ENCODE peak calls at places on chromosomes 16 and 17, in eight cellular contexts. X, U, Z, D, C, M, R and W are unnamed samples.

GRCh38 chr17:18854956-18855355 is 3.0 kb upstream of the PRPSAP2 start:
- DNase-seq in X (no peak), U (no peak), Z (no peak), D (no peak), C (no peak), M (no peak), R (no peak), W (no peak)

GRCh38 chr16:1126577-1126976 is 26.3 kb upstream of the CACNA1H start:
- DNase-seq in X (no peak), U (no peak), Z (no peak), D (no peak), C (no peak), M (no peak), R (no peak), W (no peak)

GRCh38 chr16:70696952-70697600 is 11.2 kb upstream of the MTSS2 start:
- DNase-seq in X (peak), U (no peak), Z (no peak), D (no peak), C (no peak), M (no peak), R (no peak), W (no peak)

GRCh38 chr17:71842991-71843390 is 277.8 kb upstream of the SOX9 start:
- DNase-seq in X (no peak), U (no peak), Z (no peak), D (no peak), C (no peak), M (no peak), R (no peak), W (no peak)

GRCh38 chr16:11152205-11152604 is 103.8 kb downstream of the SOCS1 start:
- DNase-seq in X (peak), U (no peak), Z (no peak), D (no peak), C (no peak), M (no peak), R (no peak), W (no peak)

GRCh38 chr16:49592507-49593422 is 219.2 kb downstream of the C16orf78 start:
- DNase-seq in X (no peak), U (peak), Z (peak), D (peak), C (peak), M (peak), R (peak), W (no peak)

GRCh38 chr17:19306160-19307111 is 56.1 kb downstream of the B9D1 start:
- DNase-seq in X (peak), U (no peak), Z (no peak), D (no peak), C (peak), M (no peak), R (no peak), W (no peak)

GRCh38 chr16:931651-932500 is 38.9 kb downstream of the LMF1 start:
- DNase-seq in X (no peak), U (no peak), Z (no peak), D (no peak), C (no peak), M (no peak), R (no peak), W (no peak)

GRCh38 chr17:6427284-6427781 is 7.6 kb downstream of the AIPL1 start:
- DNase-seq in X (no peak), U (no peak), Z (no peak), D (peak), C (no peak), M (peak), R (no peak), W (no peak)

GRCh38 chr17:40778466-40778865 is 3.9 kb downstream of the KRT27 start:
- DNase-seq in X (no peak), U (no peak), Z (no peak), D (no peak), C (no peak), M (no peak), R (no peak), W (no peak)

GRCh38 chr17:14359251-14359939 is 58.5 kb downstream of the HS3ST3B1 start:
- DNase-seq in X (no peak), U (no peak), Z (no peak), D (no peak), C (peak), M (no peak), R (no peak), W (no peak)

GRCh38 chr17:66357037-66357436 is 54.6 kb downstream of the PRKCA start:
- DNase-seq in X (no peak), U (no peak), Z (no peak), D (no peak), C (no peak), M (peak), R (no peak), W (no peak)

GRCh38 chr16:57646388-57647039 is 18.1 kb downstream of the ADGRG1 start:
- DNase-seq in X (no peak), U (no peak), Z (no peak), D (no peak), C (no peak), M (no peak), R (peak), W (no peak)

GRCh38 chr16:30494028-30494427 is 21.5 kb downstream of the ITGAL start:
- DNase-seq in X (no peak), U (no peak), Z (no peak), D (no peak), C (no peak), M (no peak), R (no peak), W (no peak)

GRCh38 chr16:1961651-1962067 is 2.3 kb downstream of the NDUFB10 start:
- DNase-seq in X (no peak), U (no peak), Z (no peak), D (no peak), C (peak), M (no peak), R (no peak), W (no peak)

GRCh38 chr17:28828294-28829040 is 14.1 kb downstream of the FAM222B start:
- DNase-seq in X (no peak), U (no peak), Z (no peak), D (no peak), C (no peak), M (peak), R (no peak), W (no peak)

GRCh38 chr17:40436631-40437030 is 6.6 kb upstream of the IGFBP4 start:
- DNase-seq in X (no peak), U (no peak), Z (no peak), D (no peak), C (no peak), M (no peak), R (no peak), W (no peak)

GRCh38 chr17:44911133-44912001 is 3.9 kb downstream of the GFAP start:
- DNase-seq in X (peak), U (peak), Z (peak), D (peak), C (peak), M (peak), R (peak), W (peak)

GRCh38 chr16:2027024-2028010 is 615 bp downstream of the NHERF2 start:
- DNase-seq in X (no peak), U (no peak), Z (no peak), D (peak), C (peak), M (no peak), R (peak), W (no peak)

GRCh38 chr17:50114849-50115357 is 15.1 kb downstream of the SAMD14 start:
- DNase-seq in X (peak), U (peak), Z (peak), D (peak), C (peak), M (peak), R (peak), W (peak)

GRCh38 chr17:16378631-16379282 is 2.1 kb upstream of the UBB start:
- DNase-seq in X (peak), U (no peak), Z (no peak), D (no peak), C (no peak), M (no peak), R (no peak), W (peak)

GRCh38 chr17:2087597-2088211 is 32.8 kb downstream of the HIC1 start:
- DNase-seq in X (peak), U (no peak), Z (no peak), D (peak), C (peak), M (no peak), R (peak), W (peak)

GRCh38 chr16:30896203-30896889 is at the start of gene CTF1:
- DNase-seq in X (peak), U (peak), Z (peak), D (peak), C (no peak), M (peak), R (peak), W (peak)

GRCh38 chr16:10957771-10958486 is 13.6 kb downstream of the CLEC16A start:
- DNase-seq in X (peak), U (no peak), Z (no peak), D (no peak), C (no peak), M (no peak), R (peak), W (no peak)

GRCh38 chr17:64599187-64599676 is 62.9 kb downstream of the SMURF2 start:
- DNase-seq in X (no peak), U (no peak), Z (no peak), D (no peak), C (peak), M (peak), R (no peak), W (no peak)

GRCh38 chr17:65554568-65555223 is 6.8 kb downstream of the AXIN2 start:
- DNase-seq in X (no peak), U (no peak), Z (peak), D (peak), C (no peak), M (peak), R (no peak), W (peak)

GRCh38 chr16:9738690-9739089 is 443.5 kb downstream of the GRIN2A start:
- DNase-seq in X (no peak), U (no peak), Z (no peak), D (no peak), C (no peak), M (no peak), R (no peak), W (no peak)

DNA sequence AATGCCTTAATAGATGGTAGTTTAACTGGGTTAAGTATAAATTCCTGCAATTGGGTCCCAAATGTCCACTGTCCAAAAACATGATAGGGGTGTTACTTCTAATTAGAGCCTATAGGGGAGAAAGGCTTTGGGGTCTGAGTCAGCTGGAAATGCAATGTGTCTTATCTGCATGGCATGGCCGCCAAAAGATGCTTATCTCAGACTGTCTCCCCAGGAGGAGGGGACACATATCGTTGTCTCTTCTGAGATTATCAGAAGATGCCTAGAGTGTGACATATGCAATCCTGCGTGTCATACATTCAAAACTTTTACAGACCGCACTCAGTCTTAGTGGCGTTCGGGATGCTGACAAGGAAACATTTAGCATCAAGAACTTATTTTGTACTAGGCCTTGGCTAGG is 442.9 kb downstream of the GRIN2A start:
- DNase-seq in X (no peak), U (no peak), Z (no peak), D (no peak), C (no peak), M (no peak), R (no peak), W (no peak)
- H3K4me3 ChIP-seq in X (no peak), U (no peak), Z (no peak), D (no peak), C (no peak), M (no peak), R (no peak), W (no peak)

GRCh38 chr16:9053006-9053601 is 38.3 kb upstream of the HAPSTR1 start:
- DNase-seq in X (peak), U (peak), Z (peak), D (peak), C (peak), M (peak), R (peak), W (peak)
- TF ChIP-seq CTCF in X (no peak), U (no peak), Z (no peak), D (no peak), C (no peak), M (no peak), R (no peak), W (no peak)

GRCh38 chr16:3608069-3608468 is 3.3 kb downstream of the SLX4 start:
- DNase-seq in X (no peak), U (no peak), Z (no peak), D (no peak), C (no peak), M (no peak), R (no peak), W (no peak)

GRCh38 chr16:3607161-3607560 is 4.2 kb downstream of the SLX4 start:
- DNase-seq in X (no peak), U (no peak), Z (no peak), D (no peak), C (peak), M (no peak), R (no peak), W (no peak)

GRCh38 chr16:3609895-3610697 is 1.3 kb downstream of the SLX4 start:
- DNase-seq in X (no peak), U (no peak), Z (no peak), D (no peak), C (peak), M (no peak), R (no peak), W (no peak)

GRCh38 chr16:3606441-3606840 is 5.0 kb downstream of the SLX4 start:
- DNase-seq in X (no peak), U (no peak), Z (no peak), D (no peak), C (no peak), M (no peak), R (no peak), W (no peak)

GRCh38 chr16:3607634-3608033 is 3.8 kb downstream of the SLX4 start:
- DNase-seq in X (no peak), U (no peak), Z (no peak), D (no peak), C (no peak), M (no peak), R (no peak), W (no peak)
- H3K4me3 ChIP-seq in X (no peak), U (no peak), Z (no peak), D (no peak), C (peak), M (no peak), R (no peak), W (no peak)

DNA sequence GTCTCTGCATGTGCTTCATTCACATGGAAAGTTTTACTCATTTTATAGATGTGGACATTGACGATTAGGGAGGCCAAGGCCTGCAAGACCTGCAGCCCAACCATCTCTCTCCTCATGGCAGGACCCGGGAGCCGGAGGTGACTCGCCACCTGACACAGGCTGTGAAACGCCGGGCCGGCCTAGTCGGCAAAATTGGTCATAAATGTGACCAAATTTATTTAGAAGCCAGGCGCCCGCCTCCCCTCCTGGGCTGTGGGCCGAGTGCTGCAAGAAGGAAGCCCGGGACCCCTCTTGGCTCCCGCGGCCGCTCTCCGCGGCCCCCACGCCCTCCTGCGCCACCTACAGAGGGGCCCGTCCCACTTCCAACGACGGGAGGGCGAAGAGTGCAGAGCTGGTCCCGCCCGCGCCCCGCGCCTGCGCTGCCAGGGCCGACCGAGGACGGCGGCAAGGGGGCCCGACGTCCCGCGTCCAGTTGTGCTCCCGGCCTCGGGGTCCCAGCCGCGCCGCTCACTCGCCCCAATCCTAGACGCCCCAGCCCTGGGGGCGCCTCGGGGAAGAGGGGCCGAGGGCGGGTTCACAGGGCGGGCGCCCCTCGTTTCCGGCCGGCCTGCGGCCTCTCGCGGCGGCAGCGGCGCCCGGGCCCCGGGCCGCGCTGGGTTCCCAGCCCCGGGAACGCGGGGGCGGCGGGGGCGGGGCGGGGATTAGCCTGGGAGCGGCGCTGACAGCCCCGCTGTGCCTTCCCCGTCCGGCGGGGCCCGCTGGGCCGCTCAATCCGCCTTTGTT is 47.5 kb downstream of the WNT3 start:
- DNase-seq in X (peak), U (no peak), Z (peak), D (no peak), C (peak), M (peak), R (peak), W (peak)
- TF ChIP-seq CTCF in X (peak), U (no peak), Z (no peak), D (no peak), C (peak), M (no peak), R (no peak), W (no peak)

DNA sequence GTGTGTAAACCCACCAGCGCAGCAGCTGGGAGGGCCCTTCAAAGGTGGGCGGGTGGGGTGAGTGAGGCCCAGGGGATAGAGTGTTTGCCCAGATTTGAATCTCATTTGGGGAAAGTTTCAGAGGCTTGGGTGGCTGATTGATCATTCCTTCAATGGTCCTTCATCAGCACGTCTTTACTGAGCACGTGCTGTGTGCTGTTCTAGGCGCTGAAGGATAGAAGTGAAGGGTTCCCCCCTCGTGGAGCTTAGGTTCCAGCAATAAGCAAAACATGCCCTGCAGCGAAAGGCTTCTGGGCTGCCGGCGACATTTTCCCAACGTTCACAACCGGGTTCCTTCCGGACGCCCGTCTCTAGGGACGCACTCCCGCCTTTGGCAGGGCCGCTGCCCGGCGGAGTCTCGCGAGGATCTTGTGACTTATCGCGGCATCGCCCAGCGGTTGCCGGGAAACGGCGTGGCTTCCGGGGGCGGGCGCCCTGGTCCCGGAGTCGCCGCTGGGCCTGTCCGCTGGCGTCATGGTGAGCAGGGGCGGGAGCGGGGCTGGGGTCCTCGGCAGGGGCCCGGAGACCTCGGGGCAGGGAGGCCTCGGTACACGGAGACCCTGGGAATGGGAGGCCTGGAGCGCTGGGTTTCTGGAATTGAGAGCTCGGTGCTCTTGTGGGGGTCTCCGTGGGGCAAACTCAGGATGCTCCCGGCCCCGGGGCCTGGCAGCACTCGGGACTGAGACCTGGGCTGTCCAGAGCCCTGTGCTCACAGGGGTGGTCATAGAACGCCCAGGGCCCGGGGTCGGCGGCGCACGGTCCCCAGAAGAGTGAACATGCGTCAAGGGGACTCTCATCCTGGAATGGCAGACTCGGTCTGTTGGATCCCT is 3.2 kb upstream of the DBNDD1 start:
- DNase-seq in X (peak), U (peak), Z (no peak), D (peak), C (peak), M (peak), R (peak), W (peak)
- H3K4me3 ChIP-seq in X (peak), U (peak), Z (no peak), D (peak), C (peak), M (peak), R (peak), W (peak)

DNA sequence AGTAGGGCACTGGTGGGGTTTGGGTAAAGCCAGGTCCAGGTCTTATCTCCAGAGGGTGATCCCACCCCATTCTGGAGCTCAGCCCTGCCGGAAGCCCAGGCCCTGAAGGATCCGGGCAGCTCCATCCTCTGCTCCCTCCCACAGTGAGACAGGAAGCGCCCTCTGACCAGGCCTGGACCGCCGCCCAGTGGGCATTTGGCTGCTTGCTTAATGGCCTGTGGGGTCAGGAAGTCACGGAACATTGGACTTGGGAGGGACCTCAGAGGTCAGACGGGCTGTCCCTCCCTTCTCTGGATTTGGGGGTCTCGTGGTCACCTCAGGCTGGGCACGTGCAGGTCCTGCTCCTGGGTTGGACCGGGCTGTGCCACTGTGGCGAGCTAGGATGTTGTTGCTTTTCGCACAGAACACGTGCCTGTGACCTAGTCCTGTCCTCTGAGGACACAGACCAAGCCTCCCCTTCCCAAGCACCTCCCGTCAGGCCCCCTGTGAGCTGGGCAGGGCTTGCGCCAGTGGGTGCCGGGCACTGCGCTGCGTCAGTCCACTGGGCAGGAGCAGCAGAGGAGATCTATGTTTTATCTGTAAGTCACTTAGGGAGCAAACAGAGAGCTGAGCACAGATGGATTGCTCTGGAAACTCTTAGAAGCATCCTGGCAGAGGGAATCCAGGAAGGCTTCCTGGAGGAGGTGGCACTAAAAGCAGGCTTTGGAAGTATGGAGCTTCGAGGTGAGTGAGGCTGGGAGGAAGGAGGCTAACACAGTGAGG is 49.4 kb upstream of the GSE1 start:
- DNase-seq in X (no peak), U (no peak), Z (no peak), D (no peak), C (no peak), M (peak), R (peak), W (peak)
- TF ChIP-seq CTCF in X (peak), U (no peak), Z (no peak), D (no peak), C (no peak), M (no peak), R (peak), W (peak)

GRCh38 chr17:77456271-77456950 is 315.6 kb downstream of the SEC14L1 start:
- DNase-seq in X (no peak), U (no peak), Z (no peak), D (no peak), C (peak), M (no peak), R (no peak), W (no peak)

GRCh38 chr17:77458202-77459017 is 317.6 kb downstream of the SEC14L1 start:
- DNase-seq in X (no peak), U (no peak), Z (peak), D (no peak), C (no peak), M (no peak), R (no peak), W (no peak)

GRCh38 chr17:77455878-77456234 is 315.1 kb downstream of the SEC14L1 start:
- DNase-seq in X (no peak), U (no peak), Z (no peak), D (no peak), C (no peak), M (no peak), R (no peak), W (no peak)

GRCh38 chr17:77457572-77458201 is 316.9 kb downstream of the SEC14L1 start:
- DNase-seq in X (no peak), U (no peak), Z (no peak), D (no peak), C (no peak), M (no peak), R (no peak), W (no peak)

GRCh38 chr17:77456951-77457548 is 316.3 kb downstream of the SEC14L1 start:
- DNase-seq in X (no peak), U (no peak), Z (no peak), D (no peak), C (peak), M (no peak), R (no peak), W (no peak)
- H3K4me3 ChIP-seq in X (no peak), U (no peak), Z (no peak), D (no peak), C (peak), M (no peak), R (no peak), W (no peak)